ENCODE peak calls at places on chromosome 15, in six cellular contexts. O, Z, G, F, X and R are unnamed samples. For H3K4me1 and H3K36me3, the result is how much of the 10 kb centered on the place peaks cover.

GRCh38 chr15:89200182-89200581 is 21.2 kb downstream of the RLBP1 start:
- DNase-seq in O (no peak), Z (no peak), G (no peak), F (no peak), X (no peak), R (no peak)

GRCh38 chr15:33083232-33084006 is 111.1 kb downstream of the FMN1 start:
- DNase-seq in O (no peak), Z (no peak), G (no peak), F (no peak), X (no peak), R (no peak)

GRCh38 chr15:41869770-41870688 is 23.8 kb downstream of the SPTBN5 start:
- DNase-seq in O (no peak), Z (no peak), G (no peak), F (no peak), X (no peak), R (no peak)

GRCh38 chr15:71414778-71415177 is 299.5 kb downstream of the THSD4 start:
- DNase-seq in O (no peak), Z (no peak), G (no peak), F (no peak), X (no peak), R (no peak)

GRCh38 chr15:51735211-51735610 is 2.2 kb downstream of the LYSMD2 start:
- DNase-seq in O (no peak), Z (no peak), G (no peak), F (no peak), X (no peak), R (no peak)

GRCh38 chr15:39396979-39397615 is 183.8 kb upstream of the THBS1 start:
- DNase-seq in O (no peak), Z (peak), G (no peak), F (no peak), X (no peak), R (no peak)

GRCh38 chr15:64842099-64842940 is 605 bp downstream of the PLEKHO2 start:
- DNase-seq in O (no peak), Z (no peak), G (no peak), F (no peak), X (no peak), R (no peak)

GRCh38 chr15:26132786-26133185 is 269.7 kb upstream of the ATP10A start:
- DNase-seq in O (no peak), Z (no peak), G (no peak), F (no peak), X (no peak), R (no peak)

GRCh38 chr15:64897345-64897985 is 14.2 kb upstream of the ANKDD1A start:
- DNase-seq in O (no peak), Z (peak), G (no peak), F (no peak), X (peak), R (peak)

GRCh38 chr15:70533931-70534742 is 229.2 kb downstream of the UACA start:
- DNase-seq in O (peak), Z (no peak), G (no peak), F (no peak), X (no peak), R (no peak)

GRCh38 chr15:57462391-57462790 is 86.1 kb downstream of the CGNL1 start:
- DNase-seq in O (no peak), Z (no peak), G (no peak), F (no peak), X (no peak), R (no peak)

GRCh38 chr15:78841891-78842290 is 30.6 kb upstream of the ADAMTS7 start:
- DNase-seq in O (no peak), Z (no peak), G (no peak), F (peak), X (no peak), R (peak)

GRCh38 chr15:54576303-54576935 is 598.2 kb downstream of the UNC13C start:
- DNase-seq in O (no peak), Z (no peak), G (no peak), F (no peak), X (no peak), R (no peak)

GRCh38 chr15:63615935-63616334 is 18.7 kb downstream of the FBXL22 start:
- DNase-seq in O (no peak), Z (no peak), G (no peak), F (no peak), X (no peak), R (no peak)

GRCh38 chr15:80467311-80467714 is 63.1 kb downstream of the ARNT2 start:
- DNase-seq in O (no peak), Z (no peak), G (no peak), F (no peak), X (no peak), R (no peak)

GRCh38 chr15:67149859-67150824 is 84.7 kb downstream of the SMAD3 start:
- DNase-seq in O (no peak), Z (no peak), G (no peak), F (peak), X (peak), R (peak)

GRCh38 chr15:96087180-96087886 is 243.2 kb upstream of the NR2F2 start:
- DNase-seq in O (no peak), Z (no peak), G (no peak), F (no peak), X (no peak), R (no peak)

GRCh38 chr15:96093063-96093462 is 237.4 kb upstream of the NR2F2 start:
- DNase-seq in O (no peak), Z (no peak), G (no peak), F (no peak), X (no peak), R (no peak)

GRCh38 chr15:96088592-96088991 is 241.9 kb upstream of the NR2F2 start:
- DNase-seq in O (no peak), Z (no peak), G (no peak), F (no peak), X (no peak), R (no peak)

GRCh38 chr15:96086164-96086563 is 244.3 kb upstream of the NR2F2 start:
- DNase-seq in O (no peak), Z (no peak), G (no peak), F (no peak), X (no peak), R (no peak)

DNA sequence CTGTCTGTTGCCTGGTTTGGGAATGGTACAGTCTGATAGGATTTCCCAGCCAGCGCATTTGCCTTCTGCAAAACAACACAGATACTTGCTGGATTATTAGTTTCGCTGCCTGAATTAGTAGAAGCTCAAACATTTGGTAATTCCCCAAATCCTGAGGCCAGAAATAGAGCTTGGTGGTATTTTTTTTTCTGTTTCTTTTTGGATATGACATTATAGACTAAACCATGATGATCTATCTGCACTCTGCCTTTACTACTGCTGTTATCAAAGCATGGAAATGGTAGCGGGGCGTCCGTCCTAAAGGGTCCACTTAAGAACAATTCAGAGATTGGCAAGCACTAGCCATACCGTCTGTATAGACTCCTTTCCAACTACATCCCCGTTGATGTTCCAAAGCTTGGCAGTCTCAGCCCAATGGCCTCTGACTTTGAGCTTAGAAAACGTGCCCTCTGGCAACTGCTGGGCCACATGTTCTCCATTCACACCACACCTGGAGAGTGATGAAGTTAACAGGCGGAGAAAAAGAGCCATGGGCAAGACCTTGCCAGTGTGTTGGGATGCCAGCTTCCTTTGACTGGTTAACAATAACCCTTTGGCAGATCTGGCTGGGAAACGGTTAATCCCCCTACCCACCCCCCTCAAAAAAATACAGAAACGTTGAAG is 241.0 kb upstream of the NR2F2 start:
- DNase-seq in O (no peak), Z (no peak), G (no peak), F (no peak), X (no peak), R (no peak)
- H3K4me1 ChIP-seq in O (under half), Z (under half), G (under half), F (under half), X (under half), R (under half)

GRCh38 chr15:60397772-60398445 is at the start of gene ANXA2:
- DNase-seq in O (peak), Z (peak), G (peak), F (peak), X (peak), R (peak)

GRCh38 chr15:60396100-60396499 is 1.7 kb downstream of the ANXA2 start:
- DNase-seq in O (no peak), Z (no peak), G (no peak), F (no peak), X (no peak), R (no peak)

GRCh38 chr15:60395276-60396011 is 2.3 kb downstream of the ANXA2 start:
- DNase-seq in O (no peak), Z (no peak), G (no peak), F (no peak), X (no peak), R (no peak)

GRCh38 chr15:60396964-60397771 is 618 bp downstream of the ANXA2 start:
- DNase-seq in O (peak), Z (peak), G (peak), F (peak), X (peak), R (peak)

GRCh38 chr15:60396560-60396963 is 1.2 kb downstream of the ANXA2 start:
- DNase-seq in O (no peak), Z (no peak), G (no peak), F (no peak), X (no peak), R (no peak)
- H3K36me3 ChIP-seq in O (under half), Z (under half), G (under half), F (half or more), X (under half), R (under half)

GRCh38 chr15:99343208-99343607 is 91.9 kb downstream of the LRRC28 start:
- DNase-seq in O (no peak), Z (no peak), G (no peak), F (no peak), X (no peak), R (no peak)

GRCh38 chr15:99343836-99344551 is 92.7 kb downstream of the LRRC28 start:
- DNase-seq in O (peak), Z (no peak), G (peak), F (no peak), X (peak), R (no peak)

GRCh38 chr15:99336794-99337193 is 85.5 kb downstream of the LRRC28 start:
- DNase-seq in O (no peak), Z (no peak), G (no peak), F (no peak), X (no peak), R (no peak)

GRCh38 chr15:99341786-99342185 is 90.5 kb downstream of the LRRC28 start:
- DNase-seq in O (no peak), Z (no peak), G (no peak), F (no peak), X (no peak), R (no peak)

GRCh38 chr15:99340347-99340746 is 89.1 kb downstream of the LRRC28 start:
- DNase-seq in O (no peak), Z (no peak), G (no peak), F (no peak), X (no peak), R (no peak)
- TF ChIP-seq CTCF in O (no peak), Z (no peak), G (no peak), F (no peak), X (no peak), R (no peak)

DNA sequence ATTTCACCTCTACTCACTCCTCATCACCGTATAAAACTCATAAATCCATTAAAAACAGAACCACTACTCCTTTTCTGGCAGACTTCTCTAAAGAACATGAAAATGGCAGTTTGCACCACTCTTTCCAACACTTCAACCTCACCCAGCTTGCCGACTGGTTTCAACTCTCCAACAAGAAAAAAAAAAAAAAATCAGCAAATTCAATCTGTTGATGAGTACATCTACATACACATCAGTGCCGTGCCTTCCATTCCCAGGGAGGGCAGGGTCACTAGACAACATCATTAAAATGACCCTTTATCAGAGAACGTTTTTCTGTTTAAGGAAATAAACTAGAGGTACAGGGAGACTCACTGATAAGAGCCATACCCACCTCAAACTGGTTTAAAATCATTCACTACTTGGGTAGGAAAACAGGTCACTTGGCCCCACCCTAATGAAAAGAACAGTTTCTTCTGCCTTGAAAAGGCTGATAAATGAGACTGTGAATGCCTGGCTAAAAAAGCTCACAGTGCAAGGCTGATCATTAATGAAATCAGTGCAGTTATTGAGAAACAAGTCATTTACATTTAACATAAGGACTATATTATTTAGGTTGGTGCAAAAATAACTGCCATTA is 6.0 kb downstream of the ANXA2 start:
- DNase-seq in O (no peak), Z (no peak), G (no peak), F (no peak), X (no peak), R (no peak)
- H3K4me1 ChIP-seq in O (under half), Z (half or more), G (under half), F (half or more), X (half or more), R (under half)

GRCh38 chr15:92930061-92930460 is 29.9 kb downstream of the CHD2 start:
- DNase-seq in O (no peak), Z (no peak), G (no peak), F (no peak), X (no peak), R (no peak)
- H3K36me3 ChIP-seq in O (half or more), Z (half or more), G (under half), F (half or more), X (half or more), R (under half)

GRCh38 chr15:73605759-73606423 is 27.3 kb downstream of the NPTN start:
- DNase-seq in O (no peak), Z (no peak), G (no peak), F (no peak), X (no peak), R (no peak)
- TF ChIP-seq CTCF in O (no peak), Z (no peak), G (no peak), F (no peak), X (no peak), R (no peak)

GRCh38 chr15:44722011-44722410 is 10.7 kb downstream of the B2M start:
- DNase-seq in O (no peak), Z (no peak), G (no peak), F (no peak), X (no peak), R (no peak)
- H3K4me1 ChIP-seq in O (under half), Z (half or more), G (under half), F (under half), X (half or more), R (under half)

GRCh38 chr15:77042955-77043920 is 27.7 kb downstream of the TSPAN3 start:
- DNase-seq in O (no peak), Z (no peak), G (no peak), F (no peak), X (no peak), R (no peak)
- H3K36me3 ChIP-seq in O (under half), Z (half or more), G (under half), F (under half), X (half or more), R (under half)